ENCODE peak calls at places on chromosomes 6 and 20, in seven cellular contexts. X, V, W, G, P, D and U are unnamed samples.
A peak's percentile ranks its signal among the peaks of the same experiment; 100 is the strongest.

GRCh38 chr6:3895805-3896204 is 46.6 kb downstream of the FAM50B start:
- DNase-seq in W (no peak), G (no peak), D (no peak), X (no peak), P (no peak), V (no peak), U (no peak)

GRCh38 chr20:58043866-58044140 is 184.7 kb downstream of the ANKRD60 start:
- DNase-seq in X (no peak), P (no peak), V (no peak), W (no peak), G (no peak), D (no peak), U (no peak)

GRCh38 chr6:129393659-129394058 is 316.3 kb downstream of the ARHGAP18 start:
- DNase-seq in W (no peak), X (no peak), P (no peak), D (no peak), G (no peak), V (no peak), U (no peak)

GRCh38 chr20:41428285-41428684 is 61.7 kb upstream of the EMILIN3 start:
- DNase-seq in V (no peak), D (peak; percentile 80), P (no peak), X (no peak), W (no peak), G (no peak), U (no peak)

GRCh38 chr6:29967379-29968010 is 25.2 kb downstream of the HLA-A start:
- DNase-seq in X (peak; percentile 90), P (no peak), V (no peak), D (peak; percentile 79), W (no peak), G (no peak), U (peak; percentile 79)

GRCh38 chr6:3911614-3912336 is 62.6 kb downstream of the FAM50B start:
- DNase-seq in D (peak; percentile 77), W (peak; percentile 72), P (no peak), G (no peak), V (no peak), X (no peak), U (peak; percentile 86)

GRCh38 chr6:90294614-90294988 is 2.0 kb downstream of the BACH2 start:
- DNase-seq in X (peak; percentile 15), P (peak; percentile 63), G (no peak), V (peak; percentile 16), D (no peak), W (no peak), U (no peak)

GRCh38 chr6:152598858-152599537 is 38.2 kb downstream of the SYNE1 start:
- DNase-seq in G (no peak), D (no peak), P (no peak), V (no peak), X (no peak), W (no peak), U (no peak)

GRCh38 chr6:126955621-126956020 is 162.8 kb upstream of the RSPO3 start:
- DNase-seq in W (no peak), X (no peak), V (no peak), G (no peak), P (no peak), D (peak; percentile 34), U (no peak)

GRCh38 chr6:14316911-14317535 is 199.5 kb downstream of the CD83 start:
- DNase-seq in P (no peak), V (no peak), G (no peak), W (no peak), D (no peak), X (peak; percentile 21), U (peak; percentile 44)

GRCh38 chr20:48627737-48628128 is 200.1 kb downstream of the PREX1 start:
- DNase-seq in W (no peak), G (no peak), D (no peak), X (no peak), P (no peak), V (no peak), U (peak; percentile 27)

GRCh38 chr6:160424256-160424655 is 76.1 kb downstream of the SLC22A3 start:
- DNase-seq in W (no peak), V (no peak), X (no peak), D (peak; percentile 70), G (no peak), P (no peak), U (no peak)

GRCh38 chr20:49279677-49280462 is 2.0 kb upstream of the ZNFX1 start:
- DNase-seq in W (no peak), V (no peak), D (no peak), G (no peak), X (no peak), P (no peak), U (no peak)

GRCh38 chr20:58740356-58741308 is 48.0 kb downstream of the NPEPL1 start:
- DNase-seq in V (no peak), P (no peak), W (no peak), G (no peak), D (no peak), X (no peak), U (no peak)